ENCODE peak calls at places on chromosomes 7 and 10, in ten cellular contexts. One of them, this sample, is unnamed.

GRCh38 chr7:40996330-40996729 is 706.6 kb downstream of the INHBA start:
- DNase-seq in progenitor cell of endocrine pancreas: no peak
- DNase-seq in GM12865: no peak
- DNase-seq in adipocyte: no peak
- DNase-seq in psoas muscle: no peak
- DNase-seq in activated gamma-delta T cell treated with anti-CD3 and anti-CD28 coated beads, Interleukin-2, amount 50 U/mL, for 16 hours: no peak
- DNase-seq in activated naive CD4-positive, alpha-beta T cell treated with anti-CD3 and anti-CD28 coated beads, Interleukin-2, amount 50 U/mL, for 72 hours: no peak
- DNase-seq in mammary epithelial cell: no peak
- DNase-seq in stimulated activated naive CD4-positive, alpha-beta T cell: no peak
- DNase-seq in NCI-H2171: no peak
- DNase-seq in this sample: no peak

GRCh38 chr10:29946953-29947700 is 112.3 kb downstream of the JCAD start:
- DNase-seq in activated gamma-delta T cell treated with anti-CD3 and anti-CD28 coated beads, Interleukin-2, amount 50 U/mL, for 16 hours: no peak
- DNase-seq in stimulated activated naive CD4-positive, alpha-beta T cell: no peak
- DNase-seq in mammary epithelial cell: peak; percentile 88
- DNase-seq in NCI-H2171: no peak
- DNase-seq in activated naive CD4-positive, alpha-beta T cell treated with anti-CD3 and anti-CD28 coated beads, Interleukin-2, amount 50 U/mL, for 72 hours: no peak
- DNase-seq in adipocyte: peak; percentile 87
- DNase-seq in GM12865: no peak
- DNase-seq in progenitor cell of endocrine pancreas: no peak
- DNase-seq in psoas muscle: peak; percentile 84
- DNase-seq in this sample: no peak

GRCh38 chr7:30789334-30789711 is 18.1 kb downstream of the MINDY4 start:
- DNase-seq in progenitor cell of endocrine pancreas: no peak
- DNase-seq in activated naive CD4-positive, alpha-beta T cell treated with anti-CD3 and anti-CD28 coated beads, Interleukin-2, amount 50 U/mL, for 72 hours: no peak
- DNase-seq in stimulated activated naive CD4-positive, alpha-beta T cell: no peak
- DNase-seq in activated gamma-delta T cell treated with anti-CD3 and anti-CD28 coated beads, Interleukin-2, amount 50 U/mL, for 16 hours: no peak
- DNase-seq in NCI-H2171: no peak
- DNase-seq in GM12865: no peak
- DNase-seq in mammary epithelial cell: peak; percentile 85
- DNase-seq in adipocyte: peak; percentile 80
- DNase-seq in psoas muscle: no peak
- DNase-seq in this sample: peak; percentile 57

GRCh38 chr10:79409038-79410035 is 36.1 kb downstream of the ZCCHC24 start:
- DNase-seq in progenitor cell of endocrine pancreas: no peak
- DNase-seq in psoas muscle: peak; percentile 53
- DNase-seq in activated gamma-delta T cell treated with anti-CD3 and anti-CD28 coated beads, Interleukin-2, amount 50 U/mL, for 16 hours: no peak
- DNase-seq in activated naive CD4-positive, alpha-beta T cell treated with anti-CD3 and anti-CD28 coated beads, Interleukin-2, amount 50 U/mL, for 72 hours: no peak
- DNase-seq in GM12865: no peak
- DNase-seq in adipocyte: no peak
- DNase-seq in stimulated activated naive CD4-positive, alpha-beta T cell: no peak
- DNase-seq in mammary epithelial cell: no peak
- DNase-seq in NCI-H2171: no peak
- DNase-seq in this sample: no peak

GRCh38 chr7:99404235-99404976 is 4.0 kb downstream of the PDAP1 start:
- DNase-seq in activated gamma-delta T cell treated with anti-CD3 and anti-CD28 coated beads, Interleukin-2, amount 50 U/mL, for 16 hours: no peak
- DNase-seq in NCI-H2171: no peak
- DNase-seq in adipocyte: no peak
- DNase-seq in activated naive CD4-positive, alpha-beta T cell treated with anti-CD3 and anti-CD28 coated beads, Interleukin-2, amount 50 U/mL, for 72 hours: no peak
- DNase-seq in progenitor cell of endocrine pancreas: no peak
- DNase-seq in mammary epithelial cell: peak; percentile 45
- DNase-seq in psoas muscle: no peak
- DNase-seq in GM12865: no peak
- DNase-seq in stimulated activated naive CD4-positive, alpha-beta T cell: no peak
- DNase-seq in this sample: no peak

GRCh38 chr7:115410972-115411686 is 489.2 kb downstream of the MDFIC start:
- DNase-seq in stimulated activated naive CD4-positive, alpha-beta T cell: no peak
- DNase-seq in psoas muscle: no peak
- DNase-seq in GM12865: peak; percentile 58
- DNase-seq in progenitor cell of endocrine pancreas: no peak
- DNase-seq in adipocyte: no peak
- DNase-seq in activated naive CD4-positive, alpha-beta T cell treated with anti-CD3 and anti-CD28 coated beads, Interleukin-2, amount 50 U/mL, for 72 hours: no peak
- DNase-seq in NCI-H2171: peak; percentile 9
- DNase-seq in activated gamma-delta T cell treated with anti-CD3 and anti-CD28 coated beads, Interleukin-2, amount 50 U/mL, for 16 hours: no peak
- DNase-seq in mammary epithelial cell: no peak
- DNase-seq in this sample: peak; percentile 96

GRCh38 chr7:155850001-155850436 is 37.8 kb upstream of the SHH start:
- DNase-seq in stimulated activated naive CD4-positive, alpha-beta T cell: no peak
- DNase-seq in activated gamma-delta T cell treated with anti-CD3 and anti-CD28 coated beads, Interleukin-2, amount 50 U/mL, for 16 hours: no peak
- DNase-seq in GM12865: no peak
- DNase-seq in psoas muscle: no peak
- DNase-seq in mammary epithelial cell: no peak
- DNase-seq in activated naive CD4-positive, alpha-beta T cell treated with anti-CD3 and anti-CD28 coated beads, Interleukin-2, amount 50 U/mL, for 72 hours: no peak
- DNase-seq in adipocyte: no peak
- DNase-seq in NCI-H2171: no peak
- DNase-seq in progenitor cell of endocrine pancreas: no peak
- DNase-seq in this sample: no peak

GRCh38 chr7:106041140-106041717 is 70.9 kb downstream of the SYPL1 start:
- DNase-seq in activated naive CD4-positive, alpha-beta T cell treated with anti-CD3 and anti-CD28 coated beads, Interleukin-2, amount 50 U/mL, for 72 hours: peak; percentile 43
- DNase-seq in progenitor cell of endocrine pancreas: peak; percentile 25
- DNase-seq in mammary epithelial cell: peak; percentile 34
- DNase-seq in activated gamma-delta T cell treated with anti-CD3 and anti-CD28 coated beads, Interleukin-2, amount 50 U/mL, for 16 hours: no peak
- DNase-seq in stimulated activated naive CD4-positive, alpha-beta T cell: no peak
- DNase-seq in GM12865: peak; percentile 52
- DNase-seq in adipocyte: peak; percentile 46
- DNase-seq in psoas muscle: no peak
- DNase-seq in NCI-H2171: no peak
- DNase-seq in this sample: peak; percentile 28

GRCh38 chr7:77157446-77157845 is 35.0 kb downstream of the CCDC146 start:
- DNase-seq in psoas muscle: no peak
- DNase-seq in stimulated activated naive CD4-positive, alpha-beta T cell: no peak
- DNase-seq in activated gamma-delta T cell treated with anti-CD3 and anti-CD28 coated beads, Interleukin-2, amount 50 U/mL, for 16 hours: no peak
- DNase-seq in GM12865: peak; percentile 56
- DNase-seq in adipocyte: peak; percentile 9
- DNase-seq in progenitor cell of endocrine pancreas: no peak
- DNase-seq in NCI-H2171: no peak
- DNase-seq in activated naive CD4-positive, alpha-beta T cell treated with anti-CD3 and anti-CD28 coated beads, Interleukin-2, amount 50 U/mL, for 72 hours: no peak
- DNase-seq in mammary epithelial cell: peak; percentile 14
- DNase-seq in this sample: peak; percentile 92

GRCh38 chr10:119246862-119247549 is 39.6 kb downstream of the GRK5 start:
- DNase-seq in GM12865: no peak
- DNase-seq in mammary epithelial cell: no peak
- DNase-seq in psoas muscle: peak; percentile 73
- DNase-seq in progenitor cell of endocrine pancreas: no peak
- DNase-seq in activated gamma-delta T cell treated with anti-CD3 and anti-CD28 coated beads, Interleukin-2, amount 50 U/mL, for 16 hours: no peak
- DNase-seq in stimulated activated naive CD4-positive, alpha-beta T cell: no peak
- DNase-seq in adipocyte: peak; percentile 95
- DNase-seq in NCI-H2171: peak; percentile 47
- DNase-seq in activated naive CD4-positive, alpha-beta T cell treated with anti-CD3 and anti-CD28 coated beads, Interleukin-2, amount 50 U/mL, for 72 hours: no peak
- DNase-seq in this sample: no peak

GRCh38 chr7:123643495-123644428 is 11.9 kb upstream of the LMOD2 start:
- DNase-seq in NCI-H2171: peak; percentile 44
- DNase-seq in stimulated activated naive CD4-positive, alpha-beta T cell: no peak
- DNase-seq in activated naive CD4-positive, alpha-beta T cell treated with anti-CD3 and anti-CD28 coated beads, Interleukin-2, amount 50 U/mL, for 72 hours: no peak
- DNase-seq in psoas muscle: no peak
- DNase-seq in progenitor cell of endocrine pancreas: no peak
- DNase-seq in activated gamma-delta T cell treated with anti-CD3 and anti-CD28 coated beads, Interleukin-2, amount 50 U/mL, for 16 hours: no peak
- DNase-seq in mammary epithelial cell: peak; percentile 58
- DNase-seq in adipocyte: peak; percentile 81
- DNase-seq in GM12865: no peak
- DNase-seq in this sample: peak; percentile 25

GRCh38 chr10:30445716-30446115 is 11.7 kb downstream of the MAP3K8 start:
- DNase-seq in psoas muscle: no peak
- DNase-seq in GM12865: no peak
- DNase-seq in progenitor cell of endocrine pancreas: no peak
- DNase-seq in mammary epithelial cell: peak; percentile 40
- DNase-seq in activated naive CD4-positive, alpha-beta T cell treated with anti-CD3 and anti-CD28 coated beads, Interleukin-2, amount 50 U/mL, for 72 hours: no peak
- DNase-seq in adipocyte: peak; percentile 45
- DNase-seq in activated gamma-delta T cell treated with anti-CD3 and anti-CD28 coated beads, Interleukin-2, amount 50 U/mL, for 16 hours: no peak
- DNase-seq in NCI-H2171: no peak
- DNase-seq in stimulated activated naive CD4-positive, alpha-beta T cell: no peak
- DNase-seq in this sample: peak; percentile 50

GRCh38 chr10:62180677-62181076 is 88.0 kb downstream of the RTKN2 start:
- DNase-seq in activated naive CD4-positive, alpha-beta T cell treated with anti-CD3 and anti-CD28 coated beads, Interleukin-2, amount 50 U/mL, for 72 hours: no peak
- DNase-seq in psoas muscle: no peak
- DNase-seq in activated gamma-delta T cell treated with anti-CD3 and anti-CD28 coated beads, Interleukin-2, amount 50 U/mL, for 16 hours: no peak
- DNase-seq in mammary epithelial cell: no peak
- DNase-seq in stimulated activated naive CD4-positive, alpha-beta T cell: no peak
- DNase-seq in GM12865: no peak
- DNase-seq in progenitor cell of endocrine pancreas: no peak
- DNase-seq in NCI-H2171: no peak
- DNase-seq in adipocyte: no peak
- DNase-seq in this sample: no peak

GRCh38 chr10:77417806-77418205 is 219.8 kb downstream of the KCNMA1 start:
- DNase-seq in stimulated activated naive CD4-positive, alpha-beta T cell: no peak
- DNase-seq in GM12865: no peak
- DNase-seq in mammary epithelial cell: no peak
- DNase-seq in activated naive CD4-positive, alpha-beta T cell treated with anti-CD3 and anti-CD28 coated beads, Interleukin-2, amount 50 U/mL, for 72 hours: no peak
- DNase-seq in psoas muscle: no peak
- DNase-seq in progenitor cell of endocrine pancreas: no peak
- DNase-seq in NCI-H2171: no peak
- DNase-seq in activated gamma-delta T cell treated with anti-CD3 and anti-CD28 coated beads, Interleukin-2, amount 50 U/mL, for 16 hours: no peak
- DNase-seq in adipocyte: no peak
- DNase-seq in this sample: no peak

GRCh38 chr7:48188776-48189520 is 17.7 kb downstream of the ABCA13 start:
- DNase-seq in activated naive CD4-positive, alpha-beta T cell treated with anti-CD3 and anti-CD28 coated beads, Interleukin-2, amount 50 U/mL, for 72 hours: no peak
- DNase-seq in activated gamma-delta T cell treated with anti-CD3 and anti-CD28 coated beads, Interleukin-2, amount 50 U/mL, for 16 hours: no peak
- DNase-seq in adipocyte: no peak
- DNase-seq in GM12865: no peak
- DNase-seq in progenitor cell of endocrine pancreas: no peak
- DNase-seq in stimulated activated naive CD4-positive, alpha-beta T cell: no peak
- DNase-seq in NCI-H2171: no peak
- DNase-seq in mammary epithelial cell: peak; percentile 36
- DNase-seq in psoas muscle: no peak
- DNase-seq in this sample: no peak

GRCh38 chr7:41481353-41481752 is 221.5 kb downstream of the INHBA start:
- DNase-seq in NCI-H2171: no peak
- DNase-seq in mammary epithelial cell: no peak
- DNase-seq in activated gamma-delta T cell treated with anti-CD3 and anti-CD28 coated beads, Interleukin-2, amount 50 U/mL, for 16 hours: no peak
- DNase-seq in GM12865: no peak
- DNase-seq in stimulated activated naive CD4-positive, alpha-beta T cell: no peak
- DNase-seq in psoas muscle: no peak
- DNase-seq in adipocyte: peak; percentile 84
- DNase-seq in progenitor cell of endocrine pancreas: no peak
- DNase-seq in activated naive CD4-positive, alpha-beta T cell treated with anti-CD3 and anti-CD28 coated beads, Interleukin-2, amount 50 U/mL, for 72 hours: no peak
- DNase-seq in this sample: no peak

GRCh38 chr10:35172574-35172973 is 45.9 kb downstream of the CREM start:
- DNase-seq in progenitor cell of endocrine pancreas: no peak
- DNase-seq in activated naive CD4-positive, alpha-beta T cell treated with anti-CD3 and anti-CD28 coated beads, Interleukin-2, amount 50 U/mL, for 72 hours: no peak
- DNase-seq in psoas muscle: peak; percentile 66
- DNase-seq in mammary epithelial cell: no peak
- DNase-seq in adipocyte: peak; percentile 45
- DNase-seq in NCI-H2171: no peak
- DNase-seq in activated gamma-delta T cell treated with anti-CD3 and anti-CD28 coated beads, Interleukin-2, amount 50 U/mL, for 16 hours: no peak
- DNase-seq in GM12865: no peak
- DNase-seq in stimulated activated naive CD4-positive, alpha-beta T cell: no peak
- DNase-seq in this sample: no peak

GRCh38 chr7:47884675-47885074 is 63.6 kb downstream of the PKD1L1 start:
- DNase-seq in progenitor cell of endocrine pancreas: no peak
- DNase-seq in adipocyte: no peak
- DNase-seq in activated naive CD4-positive, alpha-beta T cell treated with anti-CD3 and anti-CD28 coated beads, Interleukin-2, amount 50 U/mL, for 72 hours: no peak
- DNase-seq in GM12865: no peak
- DNase-seq in psoas muscle: no peak
- DNase-seq in NCI-H2171: peak; percentile 18
- DNase-seq in mammary epithelial cell: peak; percentile 8
- DNase-seq in stimulated activated naive CD4-positive, alpha-beta T cell: no peak
- DNase-seq in activated gamma-delta T cell treated with anti-CD3 and anti-CD28 coated beads, Interleukin-2, amount 50 U/mL, for 16 hours: no peak
- DNase-seq in this sample: no peak

GRCh38 chr10:11846542-11846941 is 23.4 kb downstream of the PROSER2 start:
- DNase-seq in activated gamma-delta T cell treated with anti-CD3 and anti-CD28 coated beads, Interleukin-2, amount 50 U/mL, for 16 hours: no peak
- DNase-seq in progenitor cell of endocrine pancreas: no peak
- DNase-seq in mammary epithelial cell: no peak
- DNase-seq in adipocyte: peak; percentile 74
- DNase-seq in psoas muscle: no peak
- DNase-seq in GM12865: no peak
- DNase-seq in stimulated activated naive CD4-positive, alpha-beta T cell: no peak
- DNase-seq in activated naive CD4-positive, alpha-beta T cell treated with anti-CD3 and anti-CD28 coated beads, Interleukin-2, amount 50 U/mL, for 72 hours: no peak
- DNase-seq in NCI-H2171: no peak
- DNase-seq in this sample: no peak

GRCh38 chr7:24970676-24971075 is 9.3 kb downstream of the OSBPL3 start:
- DNase-seq in activated gamma-delta T cell treated with anti-CD3 and anti-CD28 coated beads, Interleukin-2, amount 50 U/mL, for 16 hours: no peak
- DNase-seq in mammary epithelial cell: peak; percentile 69
- DNase-seq in adipocyte: no peak
- DNase-seq in progenitor cell of endocrine pancreas: no peak
- DNase-seq in stimulated activated naive CD4-positive, alpha-beta T cell: no peak
- DNase-seq in NCI-H2171: no peak
- DNase-seq in psoas muscle: no peak
- DNase-seq in GM12865: no peak
- DNase-seq in activated naive CD4-positive, alpha-beta T cell treated with anti-CD3 and anti-CD28 coated beads, Interleukin-2, amount 50 U/mL, for 72 hours: no peak
- DNase-seq in this sample: no peak

GRCh38 chr7:148142660-148143248 is 447.8 kb upstream of the C7orf33 start:
- DNase-seq in NCI-H2171: no peak
- DNase-seq in GM12865: peak; percentile 42
- DNase-seq in mammary epithelial cell: peak; percentile 9
- DNase-seq in adipocyte: peak; percentile 78
- DNase-seq in activated naive CD4-positive, alpha-beta T cell treated with anti-CD3 and anti-CD28 coated beads, Interleukin-2, amount 50 U/mL, for 72 hours: no peak
- DNase-seq in psoas muscle: no peak
- DNase-seq in activated gamma-delta T cell treated with anti-CD3 and anti-CD28 coated beads, Interleukin-2, amount 50 U/mL, for 16 hours: no peak
- DNase-seq in progenitor cell of endocrine pancreas: peak; percentile 14
- DNase-seq in stimulated activated naive CD4-positive, alpha-beta T cell: no peak
- DNase-seq in this sample: peak; percentile 36

GRCh38 chr10:60427148-60427547 is 37.5 kb upstream of the ANK3 start:
- DNase-seq in progenitor cell of endocrine pancreas: no peak
- DNase-seq in GM12865: no peak
- DNase-seq in psoas muscle: no peak
- DNase-seq in NCI-H2171: no peak
- DNase-seq in mammary epithelial cell: no peak
- DNase-seq in activated naive CD4-positive, alpha-beta T cell treated with anti-CD3 and anti-CD28 coated beads, Interleukin-2, amount 50 U/mL, for 72 hours: no peak
- DNase-seq in stimulated activated naive CD4-positive, alpha-beta T cell: no peak
- DNase-seq in activated gamma-delta T cell treated with anti-CD3 and anti-CD28 coated beads, Interleukin-2, amount 50 U/mL, for 16 hours: no peak
- DNase-seq in adipocyte: no peak
- DNase-seq in this sample: no peak

GRCh38 chr7:118573065-118573464 is 348.6 kb downstream of the ANKRD7 start:
- DNase-seq in activated gamma-delta T cell treated with anti-CD3 and anti-CD28 coated beads, Interleukin-2, amount 50 U/mL, for 16 hours: no peak
- DNase-seq in activated naive CD4-positive, alpha-beta T cell treated with anti-CD3 and anti-CD28 coated beads, Interleukin-2, amount 50 U/mL, for 72 hours: no peak
- DNase-seq in mammary epithelial cell: peak; percentile 7
- DNase-seq in GM12865: peak; percentile 11
- DNase-seq in progenitor cell of endocrine pancreas: no peak
- DNase-seq in adipocyte: no peak
- DNase-seq in stimulated activated naive CD4-positive, alpha-beta T cell: no peak
- DNase-seq in NCI-H2171: peak; percentile 87
- DNase-seq in psoas muscle: peak; percentile 75
- DNase-seq in this sample: no peak